ENCODE peak calls at places on chromosomes 3 and 15, in five cellular contexts. One of them, this sample, is unnamed.

GRCh38 chr3:48897401-48898376 is 993 bp downstream of the SLC25A20 start:
- DNase-seq in brain microvascular endothelial cell: no peak
- DNase-seq in BJ: no peak
- DNase-seq in fibroblast of lung: no peak
- DNase-seq in fibroblast of pulmonary artery: no peak
- DNase-seq in this sample: no peak

GRCh38 chr15:75347222-75348033 is 589 bp downstream of the NEIL1 start:
- DNase-seq in BJ: no peak
- DNase-seq in fibroblast of pulmonary artery: no peak
- DNase-seq in brain microvascular endothelial cell: no peak
- DNase-seq in fibroblast of lung: no peak
- DNase-seq in this sample: no peak

GRCh38 chr3:129278439-129278969 is at the start of gene HMCES:
- DNase-seq in BJ: no peak
- DNase-seq in fibroblast of pulmonary artery: peak
- DNase-seq in brain microvascular endothelial cell: peak
- DNase-seq in fibroblast of lung: peak
- DNase-seq in this sample: peak

GRCh38 chr3:107969994-107970896 is 120.6 kb downstream of the CD47 start:
- DNase-seq in BJ: no peak
- DNase-seq in fibroblast of lung: peak
- DNase-seq in brain microvascular endothelial cell: peak
- DNase-seq in fibroblast of pulmonary artery: peak
- DNase-seq in this sample: no peak

GRCh38 chr15:100106732-100107131 is 235.0 kb downstream of the ADAMTS17 start:
- DNase-seq in fibroblast of lung: no peak
- DNase-seq in fibroblast of pulmonary artery: peak
- DNase-seq in brain microvascular endothelial cell: no peak
- DNase-seq in BJ: no peak
- DNase-seq in this sample: no peak

GRCh38 chr15:48367483-48367882 is 36.3 kb downstream of the DUT start:
- DNase-seq in brain microvascular endothelial cell: peak
- DNase-seq in BJ: no peak
- DNase-seq in fibroblast of lung: no peak
- DNase-seq in fibroblast of pulmonary artery: peak
- DNase-seq in this sample: no peak

GRCh38 chr3:172092658-172093057 is 53.3 kb downstream of the FNDC3B start:
- DNase-seq in fibroblast of pulmonary artery: no peak
- DNase-seq in fibroblast of lung: no peak
- DNase-seq in BJ: no peak
- DNase-seq in brain microvascular endothelial cell: peak
- DNase-seq in this sample: no peak

GRCh38 chr3:3605181-3605580 is 194.1 kb upstream of the LRRN1 start:
- DNase-seq in BJ: no peak
- DNase-seq in fibroblast of pulmonary artery: no peak
- DNase-seq in brain microvascular endothelial cell: no peak
- DNase-seq in fibroblast of lung: peak
- DNase-seq in this sample: no peak

GRCh38 chr15:83320831-83321230 is 36.4 kb upstream of the BNC1 start:
- DNase-seq in fibroblast of pulmonary artery: peak
- DNase-seq in brain microvascular endothelial cell: no peak
- DNase-seq in BJ: no peak
- DNase-seq in fibroblast of lung: no peak
- DNase-seq in this sample: no peak

GRCh38 chr3:51198476-51198875 is 186.6 kb upstream of the MANF start:
- DNase-seq in fibroblast of lung: peak
- DNase-seq in brain microvascular endothelial cell: no peak
- DNase-seq in BJ: no peak
- DNase-seq in fibroblast of pulmonary artery: no peak
- DNase-seq in this sample: no peak

GRCh38 chr3:99966657-99967420 is 147.5 kb downstream of the FILIP1L start:
- DNase-seq in BJ: no peak
- DNase-seq in brain microvascular endothelial cell: no peak
- DNase-seq in fibroblast of lung: peak
- DNase-seq in fibroblast of pulmonary artery: peak
- DNase-seq in this sample: no peak
- H3K4me3 ChIP-seq in BJ: no peak
- H3K4me3 ChIP-seq in brain microvascular endothelial cell: no peak
- H3K4me3 ChIP-seq in fibroblast of lung: no peak
- H3K4me3 ChIP-seq in fibroblast of pulmonary artery: no peak
- H3K4me3 ChIP-seq in this sample: no peak

GRCh38 chr3:11211531-11212300 is 57.4 kb downstream of the HRH1 start:
- DNase-seq in brain microvascular endothelial cell: no peak
- DNase-seq in BJ: no peak
- DNase-seq in fibroblast of pulmonary artery: peak
- DNase-seq in fibroblast of lung: peak
- DNase-seq in this sample: no peak
- TF ChIP-seq CTCF in brain microvascular endothelial cell: peak
- TF ChIP-seq CTCF in BJ: peak
- TF ChIP-seq CTCF in fibroblast of pulmonary artery: peak
- TF ChIP-seq CTCF in fibroblast of lung: peak
- TF ChIP-seq CTCF in this sample: peak

DNA sequence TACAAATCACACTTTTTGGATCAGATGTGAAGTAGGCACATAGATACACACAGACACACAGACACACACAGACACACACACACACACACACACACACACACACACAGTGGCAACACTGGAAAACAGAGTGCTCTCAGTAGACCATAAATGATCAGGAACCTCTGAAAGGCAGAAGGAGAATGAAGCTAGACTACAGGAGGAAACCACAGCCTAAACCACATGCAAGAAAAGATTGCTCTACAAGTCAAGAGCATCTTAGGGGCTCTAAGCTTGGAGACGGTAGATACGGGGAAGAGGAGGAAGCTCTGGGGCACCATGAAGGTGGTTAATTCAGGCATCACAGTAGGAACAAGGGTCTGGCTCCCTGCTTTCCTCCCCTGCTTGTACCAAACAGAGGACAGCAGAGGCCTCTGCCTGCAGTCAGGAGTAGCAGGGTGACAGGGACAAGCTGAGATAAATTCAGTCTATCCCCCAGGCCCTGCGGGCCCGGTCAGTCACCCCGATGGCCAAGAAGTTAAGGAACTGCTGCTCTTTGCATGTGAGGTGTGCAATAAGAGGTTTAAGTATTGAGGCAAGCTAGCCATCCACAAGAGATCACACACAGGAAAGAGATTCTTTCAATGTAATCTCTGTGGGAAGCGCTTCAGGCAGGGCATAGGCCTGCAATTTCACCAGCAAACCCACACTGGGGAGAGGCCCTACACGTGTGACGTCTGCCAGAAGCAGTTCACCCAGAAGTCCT is 23.5 kb upstream of the ARPIN start:
- DNase-seq in BJ: no peak
- DNase-seq in fibroblast of pulmonary artery: no peak
- DNase-seq in brain microvascular endothelial cell: no peak
- DNase-seq in fibroblast of lung: no peak
- DNase-seq in this sample: no peak
- H3K4me3 ChIP-seq in BJ: no peak
- H3K4me3 ChIP-seq in fibroblast of pulmonary artery: no peak
- H3K4me3 ChIP-seq in brain microvascular endothelial cell: no peak
- H3K4me3 ChIP-seq in fibroblast of lung: no peak
- H3K4me3 ChIP-seq in this sample: no peak

DNA sequence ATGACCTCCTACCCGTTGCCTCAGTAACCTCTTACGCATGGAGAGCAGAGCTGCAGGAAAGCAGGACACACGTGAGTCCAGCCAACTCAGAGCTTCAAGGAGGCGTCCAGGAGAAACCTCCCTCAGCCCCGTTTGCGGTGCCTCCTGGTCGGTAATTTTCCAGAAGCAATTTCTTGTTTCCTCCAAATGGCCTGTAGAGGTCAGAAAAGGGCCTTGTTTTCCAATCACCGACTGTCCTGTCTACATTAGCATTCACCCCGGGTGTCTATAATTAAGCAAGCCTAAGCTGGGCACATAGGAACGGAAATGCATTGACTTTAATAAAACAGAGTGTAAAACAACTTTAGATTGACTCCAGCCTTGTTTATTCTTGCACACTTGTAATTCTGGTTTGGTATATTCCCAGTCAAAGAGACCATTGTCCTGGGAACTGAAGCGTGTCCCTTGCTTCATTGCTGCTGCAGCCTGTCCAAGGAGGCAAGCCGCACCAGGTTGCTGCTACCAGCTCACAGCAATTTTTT is 836.2 kb downstream of the AGBL1 start:
- DNase-seq in brain microvascular endothelial cell: peak
- DNase-seq in BJ: no peak
- DNase-seq in fibroblast of lung: peak
- DNase-seq in fibroblast of pulmonary artery: peak
- DNase-seq in this sample: peak
- TF ChIP-seq CTCF in brain microvascular endothelial cell: peak
- TF ChIP-seq CTCF in BJ: peak
- TF ChIP-seq CTCF in fibroblast of lung: peak
- TF ChIP-seq CTCF in fibroblast of pulmonary artery: peak
- TF ChIP-seq CTCF in this sample: peak

DNA sequence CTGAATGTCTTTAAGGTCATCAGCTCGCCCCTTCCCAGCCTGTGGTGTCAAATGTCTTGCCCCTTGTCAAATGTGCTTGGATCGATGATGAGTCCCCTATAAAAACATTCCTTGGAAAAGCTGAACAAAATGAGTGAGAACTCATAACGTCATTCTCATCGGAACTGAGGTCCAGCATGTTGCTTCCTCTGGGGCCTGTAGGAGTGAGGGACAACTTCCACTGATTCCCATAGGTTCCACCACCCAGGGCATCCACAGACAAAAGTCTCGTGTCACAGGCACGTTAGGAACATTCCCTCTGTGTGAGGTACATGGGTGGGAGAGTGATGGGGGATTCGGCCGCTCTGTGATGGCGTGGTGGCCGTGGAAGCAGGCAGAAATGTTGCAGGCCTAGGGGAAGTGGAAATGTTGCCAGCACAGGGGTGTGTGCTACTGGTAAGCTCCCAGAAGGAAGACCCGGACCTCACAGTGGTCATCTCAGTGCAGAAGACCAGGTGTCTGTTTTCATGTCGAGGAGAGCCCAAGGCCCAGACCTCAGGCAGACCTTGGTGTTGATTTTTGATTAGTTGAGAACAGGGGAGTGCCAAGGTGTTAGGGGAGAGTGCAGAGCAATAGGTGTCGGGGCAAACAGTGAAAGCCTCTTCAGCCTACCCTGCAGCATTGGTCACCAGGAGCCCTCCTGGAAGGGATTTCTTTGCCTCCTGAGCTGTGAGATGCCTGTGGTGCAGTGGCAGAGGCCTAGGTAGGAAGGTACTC is 96.8 kb downstream of the SNRPN start:
- DNase-seq in brain microvascular endothelial cell: no peak
- DNase-seq in BJ: no peak
- DNase-seq in fibroblast of lung: no peak
- DNase-seq in fibroblast of pulmonary artery: no peak
- DNase-seq in this sample: no peak
- H3K4me3 ChIP-seq in brain microvascular endothelial cell: no peak
- H3K4me3 ChIP-seq in BJ: no peak
- H3K4me3 ChIP-seq in fibroblast of lung: no peak
- H3K4me3 ChIP-seq in fibroblast of pulmonary artery: no peak
- H3K4me3 ChIP-seq in this sample: no peak

DNA sequence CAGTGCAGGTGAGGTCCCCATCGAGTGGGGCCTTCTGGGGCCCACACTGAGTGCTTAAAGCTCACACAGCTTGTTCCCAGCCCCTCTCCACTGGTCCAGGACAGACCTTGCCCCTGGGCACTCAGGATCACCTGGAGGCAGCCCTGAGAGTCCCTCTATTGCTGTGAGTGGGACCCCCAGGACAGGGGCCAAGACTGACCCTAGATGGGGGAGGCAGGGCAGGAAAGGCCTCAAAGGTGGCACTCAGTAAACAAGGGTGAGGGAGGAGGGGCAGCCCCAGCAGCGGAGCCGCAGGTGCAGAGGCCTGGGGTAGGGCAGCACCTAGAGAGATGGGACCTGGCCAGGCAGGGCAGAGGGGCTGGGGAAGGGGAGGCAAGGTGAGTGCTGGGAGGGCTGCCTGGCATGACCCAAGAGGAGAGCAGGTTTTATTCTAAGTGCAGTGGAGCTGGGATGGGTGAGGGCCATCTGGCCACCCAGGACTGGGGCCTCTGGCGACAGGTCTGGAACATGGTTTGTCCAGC is 27.9 kb downstream of the CFAP100 start:
- DNase-seq in fibroblast of lung: no peak
- DNase-seq in BJ: no peak
- DNase-seq in fibroblast of pulmonary artery: no peak
- DNase-seq in brain microvascular endothelial cell: no peak
- DNase-seq in this sample: no peak
- TF ChIP-seq CTCF in fibroblast of lung: no peak
- TF ChIP-seq CTCF in BJ: no peak
- TF ChIP-seq CTCF in fibroblast of pulmonary artery: no peak
- TF ChIP-seq CTCF in brain microvascular endothelial cell: no peak
- TF ChIP-seq CTCF in this sample: no peak

GRCh38 chr15:77544162-77544561 is 88.5 kb downstream of the LINGO1 start:
- DNase-seq in brain microvascular endothelial cell: no peak
- DNase-seq in BJ: no peak
- DNase-seq in fibroblast of lung: no peak
- DNase-seq in fibroblast of pulmonary artery: no peak
- DNase-seq in this sample: no peak

GRCh38 chr15:77543159-77543882 is 89.4 kb downstream of the LINGO1 start:
- DNase-seq in BJ: no peak
- DNase-seq in brain microvascular endothelial cell: peak
- DNase-seq in fibroblast of pulmonary artery: peak
- DNase-seq in fibroblast of lung: peak
- DNase-seq in this sample: peak

GRCh38 chr15:77540346-77541060 is 92.2 kb downstream of the LINGO1 start:
- DNase-seq in fibroblast of pulmonary artery: no peak
- DNase-seq in BJ: no peak
- DNase-seq in fibroblast of lung: no peak
- DNase-seq in brain microvascular endothelial cell: no peak
- DNase-seq in this sample: no peak

GRCh38 chr15:77542491-77543001 is 90.2 kb downstream of the LINGO1 start:
- DNase-seq in brain microvascular endothelial cell: no peak
- DNase-seq in fibroblast of lung: peak
- DNase-seq in fibroblast of pulmonary artery: peak
- DNase-seq in BJ: no peak
- DNase-seq in this sample: no peak

GRCh38 chr15:77541421-77542181 is 91.1 kb downstream of the LINGO1 start:
- DNase-seq in brain microvascular endothelial cell: no peak
- DNase-seq in fibroblast of lung: peak
- DNase-seq in fibroblast of pulmonary artery: no peak
- DNase-seq in BJ: no peak
- DNase-seq in this sample: peak
- H3K4me3 ChIP-seq in brain microvascular endothelial cell: no peak
- H3K4me3 ChIP-seq in fibroblast of lung: no peak
- H3K4me3 ChIP-seq in fibroblast of pulmonary artery: no peak
- H3K4me3 ChIP-seq in BJ: no peak
- H3K4me3 ChIP-seq in this sample: no peak

DNA sequence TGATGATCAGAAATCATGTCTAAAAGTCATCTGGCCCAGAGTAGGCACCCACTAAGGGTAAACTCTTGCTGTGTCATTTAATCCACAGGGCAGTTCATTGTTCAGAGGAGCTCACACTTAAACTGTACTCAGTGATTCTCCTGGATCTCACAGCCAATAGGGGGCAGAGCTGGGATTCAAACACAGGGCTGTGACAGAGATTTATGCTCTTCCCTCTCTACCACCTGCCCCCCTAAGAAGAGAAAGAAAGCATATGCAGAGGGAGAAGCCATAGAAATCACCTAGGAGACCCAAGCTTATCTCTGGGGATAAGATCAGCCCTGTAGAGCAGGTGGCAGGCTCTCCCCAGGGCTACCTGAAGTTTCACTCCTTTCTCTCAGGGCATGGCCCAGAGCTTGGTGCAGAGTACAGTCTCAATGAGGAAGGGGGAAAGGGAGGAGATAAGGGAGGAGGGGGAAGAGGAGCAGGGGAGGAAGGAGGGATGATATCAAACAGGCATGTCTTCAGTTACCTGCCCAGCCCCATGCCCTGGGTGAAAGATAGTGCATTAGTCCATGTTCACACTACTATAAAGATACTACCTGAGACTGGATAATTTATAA is 51.8 kb upstream of the ADPGK start:
- DNase-seq in fibroblast of lung: no peak
- DNase-seq in fibroblast of pulmonary artery: peak
- DNase-seq in BJ: no peak
- DNase-seq in brain microvascular endothelial cell: no peak
- DNase-seq in this sample: no peak
- TF ChIP-seq CTCF in fibroblast of lung: peak
- TF ChIP-seq CTCF in fibroblast of pulmonary artery: peak
- TF ChIP-seq CTCF in BJ: peak
- TF ChIP-seq CTCF in brain microvascular endothelial cell: peak
- TF ChIP-seq CTCF in this sample: peak